ENCODE peak calls at places on chromosomes 12 and 14, in six cellular contexts. One of them, this sample, is unnamed.

GRCh38 chr12:51443573-51443972 is 18.9 kb downstream of the SLC4A8 start:
- DNase-seq in SK-N-SH: no peak
- DNase-seq in HCT116: no peak
- DNase-seq in GM23338: no peak
- DNase-seq in K562: no peak
- DNase-seq in A549: no peak
- DNase-seq in this sample: no peak

GRCh38 chr12:115423546-115423987 is 739.6 kb upstream of the TBX3 start:
- DNase-seq in A549: peak
- DNase-seq in SK-N-SH: no peak
- DNase-seq in K562: no peak
- DNase-seq in HCT116: no peak
- DNase-seq in GM23338: no peak
- DNase-seq in this sample: no peak

GRCh38 chr12:73529954-73530353 is 1007.7 kb upstream of the ATXN7L3B start:
- DNase-seq in SK-N-SH: no peak
- DNase-seq in HCT116: no peak
- DNase-seq in GM23338: no peak
- DNase-seq in K562: no peak
- DNase-seq in A549: no peak
- DNase-seq in this sample: no peak

GRCh38 chr12:24306001-24306400 is 356.5 kb upstream of the SOX5 start:
- DNase-seq in GM23338: no peak
- DNase-seq in A549: no peak
- DNase-seq in HCT116: no peak
- DNase-seq in SK-N-SH: no peak
- DNase-seq in K562: no peak
- DNase-seq in this sample: no peak

GRCh38 chr12:113087193-113087592 is 30.7 kb downstream of the DTX1 start:
- DNase-seq in A549: no peak
- DNase-seq in GM23338: no peak
- DNase-seq in K562: no peak
- DNase-seq in HCT116: no peak
- DNase-seq in SK-N-SH: no peak
- DNase-seq in this sample: no peak

GRCh38 chr12:52380271-52380694 is 5.2 kb downstream of the KRT84 start:
- DNase-seq in GM23338: peak
- DNase-seq in A549: peak
- DNase-seq in SK-N-SH: peak
- DNase-seq in HCT116: no peak
- DNase-seq in K562: peak
- DNase-seq in this sample: no peak

GRCh38 chr14:104821971-104822608 is 21.2 kb downstream of the ZBTB42 start:
- DNase-seq in HCT116: no peak
- DNase-seq in SK-N-SH: no peak
- DNase-seq in K562: no peak
- DNase-seq in A549: no peak
- DNase-seq in GM23338: no peak
- DNase-seq in this sample: no peak

GRCh38 chr12:123223241-123223668 is 9.7 kb downstream of the MPHOSPH9 start:
- DNase-seq in HCT116: no peak
- DNase-seq in SK-N-SH: no peak
- DNase-seq in GM23338: no peak
- DNase-seq in A549: no peak
- DNase-seq in K562: no peak
- DNase-seq in this sample: no peak

GRCh38 chr12:95820096-95820703 is 29.6 kb upstream of the NTN4 start:
- DNase-seq in GM23338: peak
- DNase-seq in SK-N-SH: peak
- DNase-seq in A549: peak
- DNase-seq in K562: peak
- DNase-seq in HCT116: peak
- DNase-seq in this sample: no peak

GRCh38 chr12:541676-542289 is 82.0 kb downstream of the B4GALNT3 start:
- DNase-seq in K562: no peak
- DNase-seq in A549: no peak
- DNase-seq in HCT116: no peak
- DNase-seq in SK-N-SH: peak
- DNase-seq in GM23338: no peak
- DNase-seq in this sample: no peak

GRCh38 chr12:92886131-92886530 is 43.0 kb downstream of the EEA1 start:
- DNase-seq in K562: no peak
- DNase-seq in A549: no peak
- DNase-seq in HCT116: no peak
- DNase-seq in SK-N-SH: no peak
- DNase-seq in GM23338: peak
- DNase-seq in this sample: no peak

GRCh38 chr12:116303076-116303465 is 25.6 kb upstream of the MED13L start:
- DNase-seq in A549: no peak
- DNase-seq in HCT116: no peak
- DNase-seq in GM23338: no peak
- DNase-seq in SK-N-SH: no peak
- DNase-seq in K562: peak
- DNase-seq in this sample: no peak

GRCh38 chr14:81211844-81212243 is 8.9 kb downstream of the GTF2A1 start:
- DNase-seq in SK-N-SH: peak
- DNase-seq in A549: no peak
- DNase-seq in HCT116: no peak
- DNase-seq in K562: no peak
- DNase-seq in GM23338: peak
- DNase-seq in this sample: no peak

GRCh38 chr12:84604541-84604940 is 308.1 kb downstream of the SLC6A15 start:
- DNase-seq in SK-N-SH: no peak
- DNase-seq in HCT116: no peak
- DNase-seq in GM23338: no peak
- DNase-seq in K562: no peak
- DNase-seq in A549: no peak
- DNase-seq in this sample: no peak

GRCh38 chr12:115194857-115195256 is 510.9 kb upstream of the TBX3 start:
- DNase-seq in HCT116: no peak
- DNase-seq in K562: no peak
- DNase-seq in GM23338: no peak
- DNase-seq in A549: no peak
- DNase-seq in SK-N-SH: no peak
- DNase-seq in this sample: no peak

GRCh38 chr12:65878540-65878939 is 54.3 kb downstream of the HMGA2 start:
- DNase-seq in K562: no peak
- DNase-seq in HCT116: no peak
- DNase-seq in GM23338: peak
- DNase-seq in SK-N-SH: no peak
- DNase-seq in A549: no peak
- DNase-seq in this sample: no peak

GRCh38 chr12:62191747-62192485 is 68.3 kb upstream of the USP15 start:
- DNase-seq in HCT116: no peak
- DNase-seq in A549: no peak
- DNase-seq in SK-N-SH: peak
- DNase-seq in GM23338: peak
- DNase-seq in K562: no peak
- DNase-seq in this sample: no peak

GRCh38 chr12:87995581-87996178 is 33.5 kb downstream of the C12orf50 start:
- DNase-seq in K562: peak
- DNase-seq in GM23338: peak
- DNase-seq in SK-N-SH: peak
- DNase-seq in A549: peak
- DNase-seq in HCT116: peak
- DNase-seq in this sample: peak

GRCh38 chr12:92695577-92695976 is 7.2 kb upstream of the PLEKHG7 start:
- DNase-seq in K562: no peak
- DNase-seq in HCT116: no peak
- DNase-seq in A549: no peak
- DNase-seq in SK-N-SH: no peak
- DNase-seq in GM23338: no peak
- DNase-seq in this sample: no peak

GRCh38 chr12:50765325-50765911 is 1.5 kb downstream of the ATF1 start:
- DNase-seq in HCT116: no peak
- DNase-seq in GM23338: peak
- DNase-seq in K562: peak
- DNase-seq in SK-N-SH: peak
- DNase-seq in A549: peak
- DNase-seq in this sample: peak

GRCh38 chr12:49647827-49648721 is 24.7 kb downstream of the PRPF40B start:
- DNase-seq in A549: no peak
- DNase-seq in SK-N-SH: no peak
- DNase-seq in GM23338: no peak
- DNase-seq in K562: no peak
- DNase-seq in HCT116: no peak
- DNase-seq in this sample: no peak

GRCh38 chr12:50055831-50056628 is 1.4 kb upstream of the ASIC1 start:
- DNase-seq in A549: peak
- DNase-seq in SK-N-SH: peak
- DNase-seq in HCT116: peak
- DNase-seq in GM23338: peak
- DNase-seq in K562: peak
- DNase-seq in this sample: no peak

GRCh38 chr12:24565300-24565699 is 383.6 kb downstream of the BCAT1 start:
- DNase-seq in A549: no peak
- DNase-seq in K562: no peak
- DNase-seq in HCT116: no peak
- DNase-seq in SK-N-SH: no peak
- DNase-seq in GM23338: peak
- DNase-seq in this sample: no peak

DNA sequence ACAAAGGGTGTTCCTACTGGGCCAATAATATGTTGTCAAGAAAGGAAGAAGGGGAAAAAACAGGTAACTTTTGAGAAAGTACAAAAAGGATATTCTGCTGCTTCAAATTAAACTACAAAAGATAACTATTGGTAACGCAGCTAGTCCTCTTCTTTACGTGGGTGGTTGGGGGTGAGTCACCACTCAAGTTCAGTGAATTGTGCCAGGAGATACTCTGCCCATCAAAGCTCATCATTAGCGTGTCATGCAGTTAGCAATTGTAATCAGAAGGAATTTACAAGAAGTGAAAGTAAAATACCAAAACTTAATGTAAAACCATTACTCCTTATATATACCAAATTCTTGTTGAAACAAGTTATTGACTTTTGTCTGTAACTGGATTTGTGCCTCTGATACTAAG is 342.0 kb downstream of the NPAS3 start:
- DNase-seq in HCT116: no peak
- DNase-seq in A549: no peak
- DNase-seq in SK-N-SH: no peak
- DNase-seq in K562: no peak
- DNase-seq in GM23338: no peak
- DNase-seq in this sample: no peak
- TF ChIP-seq REST in HCT116: no peak
- TF ChIP-seq REST in A549: no peak
- TF ChIP-seq REST in SK-N-SH: no peak
- TF ChIP-seq REST in K562: no peak
- TF ChIP-seq REST in GM23338: no peak
- TF ChIP-seq REST in this sample: no peak

DNA sequence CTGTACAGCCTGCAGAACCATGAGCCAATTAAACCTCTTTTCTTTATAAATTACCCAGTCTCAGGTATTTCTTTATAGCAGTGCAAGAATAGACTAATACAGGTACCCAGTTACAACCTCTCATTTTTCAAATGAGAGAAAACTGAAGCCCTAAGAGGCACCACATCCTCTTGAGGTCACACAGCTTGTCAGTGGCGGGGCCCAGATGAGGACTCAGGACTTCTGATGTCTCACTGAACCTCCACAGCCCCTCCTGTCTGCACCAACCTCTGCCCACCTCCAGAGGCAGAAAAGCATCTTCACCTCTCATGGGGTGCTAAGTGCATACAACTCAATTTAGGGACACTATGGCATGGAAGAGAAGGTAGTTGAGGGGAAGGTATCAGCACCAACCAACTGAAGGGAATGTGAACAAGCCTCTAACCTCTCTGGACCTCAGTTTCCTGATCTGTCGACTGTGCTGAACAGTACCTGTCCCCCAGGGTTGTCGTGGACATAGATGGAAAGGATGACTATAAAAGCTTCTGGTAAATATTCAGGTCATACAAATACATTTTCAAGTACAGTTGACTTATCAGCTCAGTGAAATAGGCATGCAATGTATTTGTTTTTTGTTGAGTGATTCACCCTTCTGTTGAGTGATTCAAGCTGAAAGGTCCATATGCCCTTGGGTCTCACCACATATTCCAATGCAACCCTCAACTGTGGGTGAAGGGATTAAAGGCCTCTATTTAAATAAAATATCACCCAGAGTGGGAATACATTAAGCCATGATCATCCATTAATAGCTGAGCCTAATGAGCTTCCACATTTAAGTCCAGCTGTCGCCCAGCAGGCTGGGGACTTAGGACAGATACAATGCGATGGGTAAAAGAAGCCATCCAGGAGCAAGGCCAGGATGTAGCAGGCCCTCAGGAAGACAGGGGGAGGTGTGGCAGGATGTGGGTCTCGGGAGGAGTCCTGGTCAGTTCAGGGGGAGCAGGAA is 120.4 kb downstream of the CRACR2A start:
- DNase-seq in A549: no peak
- DNase-seq in HCT116: no peak
- DNase-seq in K562: no peak
- DNase-seq in SK-N-SH: no peak
- DNase-seq in GM23338: no peak
- DNase-seq in this sample: no peak
- TF ChIP-seq REST in A549: no peak
- TF ChIP-seq REST in HCT116: no peak
- TF ChIP-seq REST in K562: no peak
- TF ChIP-seq REST in SK-N-SH: no peak
- TF ChIP-seq REST in GM23338: no peak
- TF ChIP-seq REST in this sample: no peak

GRCh38 chr12:77007476-77007875 is 57.9 kb downstream of the E2F7 start:
- DNase-seq in K562: no peak
- DNase-seq in A549: no peak
- DNase-seq in GM23338: no peak
- DNase-seq in SK-N-SH: no peak
- DNase-seq in HCT116: no peak
- DNase-seq in this sample: no peak

GRCh38 chr12:77002382-77002781 is 63.0 kb downstream of the E2F7 start:
- DNase-seq in K562: no peak
- DNase-seq in GM23338: no peak
- DNase-seq in HCT116: no peak
- DNase-seq in A549: no peak
- DNase-seq in SK-N-SH: no peak
- DNase-seq in this sample: no peak

GRCh38 chr12:77003961-77004360 is 61.4 kb downstream of the E2F7 start:
- DNase-seq in HCT116: no peak
- DNase-seq in K562: no peak
- DNase-seq in GM23338: no peak
- DNase-seq in SK-N-SH: no peak
- DNase-seq in A549: no peak
- DNase-seq in this sample: no peak

GRCh38 chr12:77003244-77003643 is 62.1 kb downstream of the E2F7 start:
- DNase-seq in A549: no peak
- DNase-seq in SK-N-SH: no peak
- DNase-seq in K562: no peak
- DNase-seq in HCT116: no peak
- DNase-seq in GM23338: no peak
- DNase-seq in this sample: no peak

GRCh38 chr12:77005699-77006098 is 59.7 kb downstream of the E2F7 start:
- DNase-seq in SK-N-SH: no peak
- DNase-seq in K562: no peak
- DNase-seq in A549: no peak
- DNase-seq in HCT116: no peak
- DNase-seq in GM23338: no peak
- DNase-seq in this sample: no peak
- TF ChIP-seq REST in SK-N-SH: no peak
- TF ChIP-seq REST in K562: no peak
- TF ChIP-seq REST in A549: no peak
- TF ChIP-seq REST in HCT116: no peak
- TF ChIP-seq REST in GM23338: no peak
- TF ChIP-seq REST in this sample: no peak

GRCh38 chr12:7961395-7962188 is 25.6 kb upstream of the SLC2A3 start:
- DNase-seq in SK-N-SH: no peak
- DNase-seq in K562: no peak
- DNase-seq in GM23338: no peak
- DNase-seq in HCT116: no peak
- DNase-seq in A549: no peak
- DNase-seq in this sample: no peak

GRCh38 chr12:7959278-7960063 is 23.5 kb upstream of the SLC2A3 start:
- DNase-seq in GM23338: peak
- DNase-seq in HCT116: no peak
- DNase-seq in K562: peak
- DNase-seq in A549: no peak
- DNase-seq in SK-N-SH: no peak
- DNase-seq in this sample: no peak
- TF ChIP-seq REST in GM23338: no peak
- TF ChIP-seq REST in HCT116: no peak
- TF ChIP-seq REST in K562: no peak
- TF ChIP-seq REST in A549: no peak
- TF ChIP-seq REST in SK-N-SH: no peak
- TF ChIP-seq REST in this sample: no peak